ENCODE peak calls at places on chromosomes 12 and 14, in seven cellular contexts. One of them, this sample, is unnamed.

GRCh38 chr12:29439506-29439905 is 58.0 kb downstream of the OVCH1 start:
- ATAC-seq in left cardiac atrium: no peak
- ATAC-seq in Right ventricle myocardium superior: no peak
- ATAC-seq in heart left ventricle: no peak
- ATAC-seq in SK-N-SH treated with all-trans-retinoic acid at 6 μM for 48 hours: no peak
- ATAC-seq in left lung: peak
- ATAC-seq in Right ventricle myocardium inferior: no peak
- ATAC-seq in this sample: no peak

GRCh38 chr14:68248481-68249255 is 429.1 kb downstream of the RAD51B start:
- ATAC-seq in left cardiac atrium: peak
- ATAC-seq in Right ventricle myocardium superior: peak
- ATAC-seq in heart left ventricle: peak
- ATAC-seq in SK-N-SH treated with all-trans-retinoic acid at 6 μM for 48 hours: peak
- ATAC-seq in left lung: peak
- ATAC-seq in Right ventricle myocardium inferior: peak
- ATAC-seq in this sample: peak

GRCh38 chr14:20632448-20632830 is 9.1 kb downstream of the OR6S1 start:
- ATAC-seq in left cardiac atrium: no peak
- ATAC-seq in Right ventricle myocardium superior: no peak
- ATAC-seq in heart left ventricle: peak
- ATAC-seq in SK-N-SH treated with all-trans-retinoic acid at 6 μM for 48 hours: peak
- ATAC-seq in left lung: peak
- ATAC-seq in Right ventricle myocardium inferior: no peak
- ATAC-seq in this sample: peak

GRCh38 chr12:107519906-107520859 is 165.4 kb upstream of the PWP1 start:
- ATAC-seq in left cardiac atrium: no peak
- ATAC-seq in Right ventricle myocardium superior: no peak
- ATAC-seq in heart left ventricle: no peak
- ATAC-seq in SK-N-SH treated with all-trans-retinoic acid at 6 μM for 48 hours: no peak
- ATAC-seq in left lung: no peak
- ATAC-seq in Right ventricle myocardium inferior: no peak
- ATAC-seq in this sample: no peak

GRCh38 chr12:39573971-39574370 is 45.6 kb downstream of the ABCD2 start:
- ATAC-seq in left cardiac atrium: no peak
- ATAC-seq in Right ventricle myocardium superior: no peak
- ATAC-seq in heart left ventricle: no peak
- ATAC-seq in SK-N-SH treated with all-trans-retinoic acid at 6 μM for 48 hours: no peak
- ATAC-seq in left lung: no peak
- ATAC-seq in Right ventricle myocardium inferior: no peak
- ATAC-seq in this sample: no peak

GRCh38 chr12:45469902-45470301 is 254.0 kb downstream of the ANO6 start:
- ATAC-seq in left cardiac atrium: no peak
- ATAC-seq in Right ventricle myocardium superior: no peak
- ATAC-seq in heart left ventricle: no peak
- ATAC-seq in SK-N-SH treated with all-trans-retinoic acid at 6 μM for 48 hours: no peak
- ATAC-seq in left lung: no peak
- ATAC-seq in Right ventricle myocardium inferior: no peak
- ATAC-seq in this sample: no peak

GRCh38 chr12:768434-768833 is 16.1 kb downstream of the WNK1 start:
- ATAC-seq in left cardiac atrium: no peak
- ATAC-seq in Right ventricle myocardium superior: no peak
- ATAC-seq in heart left ventricle: no peak
- ATAC-seq in SK-N-SH treated with all-trans-retinoic acid at 6 μM for 48 hours: no peak
- ATAC-seq in left lung: no peak
- ATAC-seq in Right ventricle myocardium inferior: no peak
- ATAC-seq in this sample: no peak

GRCh38 chr12:108597559-108598471 is at the start of gene TMEM119:
- ATAC-seq in left cardiac atrium: peak
- ATAC-seq in Right ventricle myocardium superior: peak
- ATAC-seq in heart left ventricle: peak
- ATAC-seq in SK-N-SH treated with all-trans-retinoic acid at 6 μM for 48 hours: peak
- ATAC-seq in left lung: peak
- ATAC-seq in Right ventricle myocardium inferior: peak
- ATAC-seq in this sample: peak

GRCh38 chr14:91264151-91265150 is 19.9 kb upstream of the GPR68 start:
- ATAC-seq in left cardiac atrium: peak
- ATAC-seq in Right ventricle myocardium superior: peak
- ATAC-seq in heart left ventricle: peak
- ATAC-seq in SK-N-SH treated with all-trans-retinoic acid at 6 μM for 48 hours: no peak
- ATAC-seq in left lung: peak
- ATAC-seq in Right ventricle myocardium inferior: peak
- ATAC-seq in this sample: peak

GRCh38 chr14:60862283-60862682 is 118.6 kb downstream of the TRMT5 start:
- ATAC-seq in left cardiac atrium: peak
- ATAC-seq in Right ventricle myocardium superior: peak
- ATAC-seq in heart left ventricle: peak
- ATAC-seq in SK-N-SH treated with all-trans-retinoic acid at 6 μM for 48 hours: no peak
- ATAC-seq in left lung: peak
- ATAC-seq in Right ventricle myocardium inferior: peak
- ATAC-seq in this sample: no peak

GRCh38 chr12:47714823-47715386 is 9.1 kb upstream of the RPAP3 start:
- ATAC-seq in left cardiac atrium: no peak
- ATAC-seq in Right ventricle myocardium superior: no peak
- ATAC-seq in heart left ventricle: no peak
- ATAC-seq in SK-N-SH treated with all-trans-retinoic acid at 6 μM for 48 hours: no peak
- ATAC-seq in left lung: no peak
- ATAC-seq in Right ventricle myocardium inferior: no peak
- ATAC-seq in this sample: peak

GRCh38 chr14:100038065-100038464 is 27.2 kb upstream of the EVL start:
- ATAC-seq in left cardiac atrium: no peak
- ATAC-seq in Right ventricle myocardium superior: no peak
- ATAC-seq in heart left ventricle: no peak
- ATAC-seq in SK-N-SH treated with all-trans-retinoic acid at 6 μM for 48 hours: peak
- ATAC-seq in left lung: no peak
- ATAC-seq in Right ventricle myocardium inferior: no peak
- ATAC-seq in this sample: no peak

GRCh38 chr12:5073838-5074237 is 30.2 kb downstream of the KCNA5 start:
- ATAC-seq in left cardiac atrium: no peak
- ATAC-seq in Right ventricle myocardium superior: no peak
- ATAC-seq in heart left ventricle: no peak
- ATAC-seq in SK-N-SH treated with all-trans-retinoic acid at 6 μM for 48 hours: peak
- ATAC-seq in left lung: no peak
- ATAC-seq in Right ventricle myocardium inferior: no peak
- ATAC-seq in this sample: no peak

GRCh38 chr12:95955549-95956159 is 12.5 kb downstream of the AMDHD1 start:
- ATAC-seq in left cardiac atrium: no peak
- ATAC-seq in Right ventricle myocardium superior: no peak
- ATAC-seq in heart left ventricle: no peak
- ATAC-seq in SK-N-SH treated with all-trans-retinoic acid at 6 μM for 48 hours: no peak
- ATAC-seq in left lung: no peak
- ATAC-seq in Right ventricle myocardium inferior: no peak
- ATAC-seq in this sample: no peak

GRCh38 chr14:102930138-102930752 is 7.8 kb downstream of the AMN start:
- ATAC-seq in left cardiac atrium: peak
- ATAC-seq in Right ventricle myocardium superior: peak
- ATAC-seq in heart left ventricle: no peak
- ATAC-seq in SK-N-SH treated with all-trans-retinoic acid at 6 μM for 48 hours: peak
- ATAC-seq in left lung: no peak
- ATAC-seq in Right ventricle myocardium inferior: no peak
- ATAC-seq in this sample: no peak

GRCh38 chr12:62400135-62400534 is 66.5 kb upstream of the MON2 start:
- ATAC-seq in left cardiac atrium: no peak
- ATAC-seq in Right ventricle myocardium superior: no peak
- ATAC-seq in heart left ventricle: no peak
- ATAC-seq in SK-N-SH treated with all-trans-retinoic acid at 6 μM for 48 hours: no peak
- ATAC-seq in left lung: no peak
- ATAC-seq in Right ventricle myocardium inferior: no peak
- ATAC-seq in this sample: no peak

GRCh38 chr14:30779210-30779609 is 95.1 kb upstream of the COCH start:
- ATAC-seq in left cardiac atrium: no peak
- ATAC-seq in Right ventricle myocardium superior: no peak
- ATAC-seq in heart left ventricle: no peak
- ATAC-seq in SK-N-SH treated with all-trans-retinoic acid at 6 μM for 48 hours: no peak
- ATAC-seq in left lung: no peak
- ATAC-seq in Right ventricle myocardium inferior: no peak
- ATAC-seq in this sample: no peak

GRCh38 chr12:2982361-2982760 is 23.2 kb downstream of the TEAD4 start:
- ATAC-seq in left cardiac atrium: peak
- ATAC-seq in Right ventricle myocardium superior: no peak
- ATAC-seq in heart left ventricle: peak
- ATAC-seq in SK-N-SH treated with all-trans-retinoic acid at 6 μM for 48 hours: no peak
- ATAC-seq in left lung: no peak
- ATAC-seq in Right ventricle myocardium inferior: no peak
- ATAC-seq in this sample: no peak

GRCh38 chr14:96532632-96533031 is 30.4 kb downstream of the PAPOLA start:
- ATAC-seq in left cardiac atrium: no peak
- ATAC-seq in Right ventricle myocardium superior: no peak
- ATAC-seq in heart left ventricle: no peak
- ATAC-seq in SK-N-SH treated with all-trans-retinoic acid at 6 μM for 48 hours: no peak
- ATAC-seq in left lung: no peak
- ATAC-seq in Right ventricle myocardium inferior: no peak
- ATAC-seq in this sample: no peak

GRCh38 chr12:14879222-14879933 is 6.3 kb downstream of the MGP start:
- ATAC-seq in left cardiac atrium: peak
- ATAC-seq in Right ventricle myocardium superior: no peak
- ATAC-seq in heart left ventricle: peak
- ATAC-seq in SK-N-SH treated with all-trans-retinoic acid at 6 μM for 48 hours: no peak
- ATAC-seq in left lung: no peak
- ATAC-seq in Right ventricle myocardium inferior: peak
- ATAC-seq in this sample: no peak

GRCh38 chr14:89844508-89844907 is 110.0 kb downstream of the EFCAB11 start:
- ATAC-seq in left cardiac atrium: no peak
- ATAC-seq in Right ventricle myocardium superior: no peak
- ATAC-seq in heart left ventricle: no peak
- ATAC-seq in SK-N-SH treated with all-trans-retinoic acid at 6 μM for 48 hours: no peak
- ATAC-seq in left lung: no peak
- ATAC-seq in Right ventricle myocardium inferior: no peak
- ATAC-seq in this sample: no peak

GRCh38 chr14:61188936-61189808 is 92.0 kb downstream of the TMEM30B start:
- ATAC-seq in left cardiac atrium: peak
- ATAC-seq in Right ventricle myocardium superior: peak
- ATAC-seq in heart left ventricle: peak
- ATAC-seq in SK-N-SH treated with all-trans-retinoic acid at 6 μM for 48 hours: peak
- ATAC-seq in left lung: peak
- ATAC-seq in Right ventricle myocardium inferior: peak
- ATAC-seq in this sample: peak

This sample was measured in stimulated activated memory B cell treated with anti-CD40 and anti-IgM and Interleukin-4, amounts not matched to agents 10 μg/mL and 1 μg/mL and 100 μg/mL, for 72 hours.